ENCODE peak calls at places on chromosomes 12 and 14, in four cellular contexts. D is K562, A is H1, M is GM12878. Q is an unnamed sample.

GRCh38 chr12:38744056-38744455 is 161.3 kb downstream of the CPNE8 start:
- DNase-seq in D (no peak), A (no peak), M (no peak), Q (no peak)

GRCh38 chr12:71536939-71537622 is 97.5 kb downstream of the LGR5 start:
- DNase-seq in D (no peak), A (no peak), M (no peak), Q (no peak)

GRCh38 chr14:99699861-99700260 is 15.8 kb downstream of the CYP46A1 start:
- DNase-seq in D (no peak), A (no peak), M (no peak), Q (no peak)

GRCh38 chr14:54652188-54652889 is 85.4 kb downstream of the SAMD4A start:
- DNase-seq in D (no peak), A (peak; percentile 76), M (no peak), Q (no peak)

GRCh38 chr14:22849212-22849819 is 12.9 kb downstream of the MMP14 start:
- DNase-seq in D (no peak), A (no peak), M (no peak), Q (peak; percentile 56)

GRCh38 chr12:116595186-116595585 is 36.0 kb downstream of the MAP1LC3B2 start:
- DNase-seq in D (no peak), A (no peak), M (no peak), Q (no peak)

GRCh38 chr12:29640589-29641345 is 143.0 kb downstream of the TMTC1 start:
- DNase-seq in D (no peak), A (no peak), M (no peak), Q (no peak)

GRCh38 chr14:91415794-91416743 is 1.6 kb downstream of the CCDC88C start:
- DNase-seq in D (no peak), A (no peak), M (peak; percentile 88), Q (no peak)

GRCh38 chr14:50333010-50333409 is 20.9 kb downstream of the DMAC2L start:
- DNase-seq in D (no peak), A (no peak), M (no peak), Q (no peak)

GRCh38 chr14:29403091-29403490 is 524.6 kb downstream of the PRKD1 start:
- DNase-seq in D (no peak), A (no peak), M (no peak), Q (no peak)

DNA sequence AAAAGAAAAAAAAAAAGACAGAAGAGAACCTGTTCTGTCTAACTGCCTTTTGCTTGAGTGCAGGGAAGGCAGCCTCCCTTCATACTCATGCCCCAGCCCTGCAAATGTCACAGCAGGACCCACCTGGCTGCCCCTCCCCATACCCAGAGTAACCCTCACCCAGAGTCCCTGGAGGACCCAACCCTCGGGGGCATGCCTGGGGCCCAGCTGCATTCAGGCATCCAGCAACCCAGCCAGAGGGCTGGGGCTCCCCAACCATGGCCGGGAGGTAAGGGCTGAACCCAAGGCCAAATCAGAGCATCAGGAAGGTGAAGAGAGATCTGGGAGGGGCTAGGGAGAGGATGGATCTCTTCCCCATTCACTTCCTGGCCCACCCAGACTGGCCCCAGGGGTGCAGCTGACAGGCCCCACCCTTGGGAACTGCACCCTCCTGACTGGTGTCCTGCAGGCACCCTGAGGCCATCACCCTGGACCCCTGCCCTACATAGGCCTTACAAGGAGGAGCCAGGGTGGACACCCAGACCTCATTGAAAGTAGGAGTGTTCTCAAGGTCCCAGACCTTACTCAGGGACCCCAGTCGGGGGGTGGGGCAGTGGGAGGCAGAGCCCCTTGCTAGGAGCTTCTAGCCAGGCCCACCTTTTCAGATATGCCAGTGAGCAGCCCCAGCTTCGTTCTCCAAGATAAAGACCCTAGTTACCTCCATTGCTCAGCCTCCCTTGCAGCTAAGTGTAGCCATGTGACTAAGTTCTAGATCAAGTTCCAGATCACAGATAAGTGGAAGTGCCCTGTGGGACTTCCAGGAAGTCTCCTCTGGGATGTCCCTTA is 871 bp upstream of the PLD4 start:
- DNase-seq in D (no peak), A (no peak), M (no peak), Q (no peak)
- TF ChIP-seq NRF1 in D (no peak), A (no peak), M (no peak), Q (no peak)

GRCh38 chr12:63917477-63917862 is 73.0 kb downstream of the SRGAP1 start:
- DNase-seq in D (no peak), A (no peak), M (no peak), Q (no peak)

GRCh38 chr12:63919758-63920157 is 75.3 kb downstream of the SRGAP1 start:
- DNase-seq in D (no peak), A (no peak), M (no peak), Q (no peak)

GRCh38 chr12:63917864-63918742 is 73.6 kb downstream of the SRGAP1 start:
- DNase-seq in D (no peak), A (no peak), M (peak; percentile 41), Q (no peak)

GRCh38 chr12:63916561-63917476 is 72.3 kb downstream of the SRGAP1 start:
- DNase-seq in D (no peak), A (no peak), M (no peak), Q (no peak)

DNA sequence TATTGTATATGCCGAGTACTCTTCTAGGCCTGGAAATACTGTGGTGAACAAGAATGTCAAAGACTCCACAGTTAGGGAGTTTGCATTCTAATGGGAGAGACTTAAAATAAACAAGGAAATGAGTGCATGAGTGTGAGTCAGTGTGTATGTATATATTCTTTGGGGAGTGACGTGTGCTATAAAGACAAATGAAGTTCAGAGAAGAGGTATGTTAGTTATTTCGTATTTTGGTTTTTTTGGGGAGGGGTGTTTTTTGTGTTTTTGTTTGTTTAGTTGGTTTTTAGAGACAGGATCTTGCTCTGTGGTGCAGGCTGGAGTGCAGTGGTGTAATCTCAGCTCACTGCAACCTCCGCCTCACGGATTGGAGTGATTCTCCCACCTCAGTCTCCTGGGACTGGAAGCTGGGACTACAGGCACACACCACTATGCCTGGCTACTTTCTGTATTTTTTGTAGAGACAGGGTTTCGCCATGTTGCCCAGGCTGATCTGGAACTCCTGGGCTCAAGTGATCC is 74.3 kb downstream of the SRGAP1 start:
- DNase-seq in D (no peak), A (no peak), M (no peak), Q (no peak)
- TF ChIP-seq EP300 in D (no peak), A (no peak), M (no peak), Q (no peak)

GRCh38 chr12:30694412-30694955 is 1.2 kb downstream of the IPO8 start:
- DNase-seq in D (no peak), A (no peak), M (no peak), Q (no peak)
- H3K27ac ChIP-seq in D (no peak overlapping the region), A (no peak overlapping the region), M (no peak overlapping the region), Q (no peak overlapping the region)

DNA sequence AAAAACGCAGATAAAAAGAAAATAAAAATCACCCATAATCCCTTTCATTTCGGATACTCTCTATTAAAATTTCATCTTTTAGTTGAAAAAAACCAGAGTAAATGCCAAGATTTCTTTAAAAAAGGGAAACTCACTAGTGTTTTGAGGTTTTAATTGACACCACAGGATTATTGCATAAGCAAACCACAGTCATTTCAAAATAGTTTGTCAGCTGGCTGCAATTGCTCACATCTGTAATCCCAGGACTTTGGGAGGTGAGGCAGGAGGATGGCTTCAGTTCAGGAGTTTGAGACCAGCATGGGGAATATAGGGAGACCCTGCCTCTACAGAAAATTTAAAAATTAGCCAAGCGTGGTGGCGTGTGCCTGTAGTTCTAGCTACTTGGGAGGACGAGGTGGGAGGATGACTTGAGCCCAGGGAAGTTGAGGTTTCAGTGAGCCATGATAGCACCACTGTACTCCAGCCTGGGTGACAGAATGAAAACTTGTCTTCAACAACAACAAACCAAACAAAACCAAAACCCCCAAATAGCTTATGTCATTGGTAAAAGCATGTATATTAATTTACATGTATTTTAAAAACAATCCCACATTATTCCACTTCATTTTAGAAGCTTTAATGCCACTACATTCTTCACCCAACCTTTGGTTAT is 48.8 kb downstream of the SYNE2 start:
- DNase-seq in D (no peak), A (no peak), M (no peak), Q (no peak)
- TF ChIP-seq NRF1 in D (no peak), A (no peak), M (no peak), Q (no peak)

DNA sequence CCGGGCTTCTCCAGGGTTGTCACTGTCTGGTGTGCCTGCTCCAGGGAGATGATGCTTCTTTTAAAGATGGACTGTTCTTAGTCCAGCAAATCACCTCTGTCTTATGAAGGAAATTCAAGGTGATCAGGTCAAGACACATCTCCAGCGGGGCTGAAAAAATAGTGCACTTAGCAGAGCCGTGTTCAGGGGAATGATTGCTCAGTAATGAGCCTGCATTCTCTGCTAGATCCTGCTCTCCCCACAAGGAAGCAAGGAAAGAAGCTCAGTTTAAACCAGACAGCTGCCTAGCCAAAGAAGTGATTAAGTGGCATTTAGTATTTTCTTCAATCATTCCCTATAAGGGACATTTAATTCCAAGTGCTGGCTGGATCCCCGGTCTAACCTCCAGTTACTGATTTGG is 75.5 kb downstream of the WSCD2 start:
- DNase-seq in D (no peak), A (no peak), M (no peak), Q (no peak)
- TF ChIP-seq EP300 in D (no peak), A (no peak), M (no peak), Q (no peak)

GRCh38 chr12:54134850-54135249 is 53.9 kb downstream of the SMUG1 start:
- DNase-seq in D (no peak), A (no peak), M (no peak), Q (peak; percentile 45)
- H3K27ac ChIP-seq in D (no peak overlapping the region), A (no peak overlapping the region), M (no peak overlapping the region), Q (no peak overlapping the region)

DNA sequence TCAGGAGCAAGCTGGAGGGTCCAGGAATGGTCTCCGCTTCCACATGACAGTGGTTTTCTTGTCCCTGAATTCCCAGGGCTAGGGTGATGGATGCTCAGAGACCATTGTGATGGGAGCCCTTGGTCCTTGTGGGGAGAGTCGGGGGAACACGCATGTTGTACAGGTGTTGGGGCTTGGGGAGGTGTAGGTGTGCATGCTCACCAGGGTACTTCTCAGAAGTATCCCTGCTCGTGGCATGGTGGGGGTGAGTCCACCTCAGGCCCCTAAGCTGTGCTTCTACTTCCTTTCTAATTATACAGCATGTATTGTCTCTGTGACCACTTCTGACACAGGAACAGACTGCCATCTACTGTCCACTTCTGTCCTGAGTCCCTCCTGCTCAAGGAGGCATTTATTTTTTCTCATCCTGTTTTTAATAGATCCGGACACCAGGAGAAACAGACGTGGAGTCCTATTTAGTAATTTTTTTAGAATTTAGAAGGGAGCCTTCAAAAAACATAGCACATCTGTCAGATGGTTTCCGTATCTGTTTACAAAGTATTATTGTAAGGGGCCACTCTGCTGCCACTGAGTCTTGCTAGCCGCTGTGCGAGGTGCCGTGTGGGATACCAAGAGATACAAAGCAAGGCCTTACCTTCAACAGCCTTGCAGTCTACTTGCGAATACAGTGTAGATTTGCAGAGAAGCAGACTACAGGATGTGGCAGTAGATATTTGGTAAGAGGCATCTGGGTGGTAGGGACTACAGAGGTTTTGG is 10.5 kb downstream of the NTF3 start:
- DNase-seq in D (peak; percentile 19), A (no peak), M (no peak), Q (peak; percentile 55)
- TF ChIP-seq NRF1 in D (no peak), A (no peak), M (no peak), Q (no peak)

DNA sequence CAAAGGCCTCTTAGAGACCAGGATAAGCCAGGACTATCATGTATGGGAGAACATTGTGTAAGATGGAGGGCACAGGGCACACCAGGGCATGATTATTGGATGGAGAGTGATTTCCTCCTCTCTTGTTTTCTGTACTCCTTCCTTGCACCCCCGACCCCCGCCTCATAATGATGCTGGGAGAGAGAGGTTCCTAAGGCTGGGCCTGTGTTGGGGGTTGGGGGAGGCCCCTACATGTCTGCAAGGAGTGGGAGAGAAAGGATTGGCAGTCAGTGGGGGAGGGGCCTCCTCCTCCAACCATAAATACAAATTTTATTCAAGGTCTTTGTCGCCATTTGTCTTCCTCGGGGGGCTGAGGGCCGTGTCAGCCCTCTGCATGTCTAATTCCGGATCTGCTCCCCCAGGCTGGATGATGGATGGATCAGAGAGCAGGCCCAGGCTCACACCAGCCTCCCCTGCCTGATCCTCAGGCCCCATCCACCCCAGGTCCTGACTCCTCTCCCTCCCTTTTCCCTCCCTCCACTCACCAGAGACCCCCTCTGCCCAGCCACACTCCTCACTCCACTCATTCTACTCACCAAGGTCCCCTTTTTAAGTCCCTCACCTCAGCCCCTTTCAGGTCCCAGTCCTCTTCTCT is 2.0 kb upstream of the C1QL4 start:
- DNase-seq in D (no peak), A (no peak), M (no peak), Q (no peak)
- TF ChIP-seq EP300 in D (no peak), A (no peak), M (no peak), Q (no peak)

GRCh38 chr12:40959041-40959440 is 229.1 kb upstream of the PDZRN4 start:
- DNase-seq in D (no peak), A (no peak), M (no peak), Q (no peak)
- H3K27ac ChIP-seq in D (no peak overlapping the region), A (no peak overlapping the region), M (no peak overlapping the region), Q (no peak overlapping the region)